ENCODE peak calls at places on chromosomes 3 and 15, in ten cellular contexts. One of them, this sample, is unnamed.

GRCh38 chr15:49987896-49988295 is 131.1 kb downstream of the ATP8B4 start:
- DNase-seq in H9: no peak
- DNase-seq in A172: no peak
- DNase-seq in dorsolateral prefrontal cortex: no peak
- DNase-seq in naive thymus-derived CD8-positive, alpha-beta T cell: no peak
- DNase-seq in stimulated activated CD4-positive, alpha-beta T cell treated with anti-CD3 and anti-CD28 coated beads, Interleukin-12 subunit alpha, Interleukin-12 subunit beta, amount 100 ng/mL, for 4 hours: no peak
- DNase-seq in endothelial cell: no peak
- DNase-seq in GDM1: no peak
- DNase-seq in foreskin melanocyte: no peak
- DNase-seq in hypothalamus: no peak
- DNase-seq in this sample: no peak

GRCh38 chr15:40398413-40398873 is 7.2 kb upstream of the IVD start:
- DNase-seq in naive thymus-derived CD8-positive, alpha-beta T cell: no peak
- DNase-seq in hypothalamus: no peak
- DNase-seq in endothelial cell: no peak
- DNase-seq in H9: no peak
- DNase-seq in stimulated activated CD4-positive, alpha-beta T cell treated with anti-CD3 and anti-CD28 coated beads, Interleukin-12 subunit alpha, Interleukin-12 subunit beta, amount 100 ng/mL, for 4 hours: no peak
- DNase-seq in dorsolateral prefrontal cortex: no peak
- DNase-seq in foreskin melanocyte: no peak
- DNase-seq in A172: no peak
- DNase-seq in GDM1: peak; percentile 81
- DNase-seq in this sample: no peak

GRCh38 chr3:40299721-40300335 is 9.7 kb upstream of the EIF1B start:
- DNase-seq in A172: peak; percentile 48
- DNase-seq in naive thymus-derived CD8-positive, alpha-beta T cell: no peak
- DNase-seq in endothelial cell: no peak
- DNase-seq in stimulated activated CD4-positive, alpha-beta T cell treated with anti-CD3 and anti-CD28 coated beads, Interleukin-12 subunit alpha, Interleukin-12 subunit beta, amount 100 ng/mL, for 4 hours: no peak
- DNase-seq in foreskin melanocyte: no peak
- DNase-seq in H9: no peak
- DNase-seq in dorsolateral prefrontal cortex: no peak
- DNase-seq in hypothalamus: no peak
- DNase-seq in GDM1: peak; percentile 62
- DNase-seq in this sample: no peak

GRCh38 chr15:78343431-78343830 is 3.3 kb downstream of the CRABP1 start:
- DNase-seq in GDM1: no peak
- DNase-seq in dorsolateral prefrontal cortex: no peak
- DNase-seq in endothelial cell: no peak
- DNase-seq in hypothalamus: no peak
- DNase-seq in naive thymus-derived CD8-positive, alpha-beta T cell: no peak
- DNase-seq in stimulated activated CD4-positive, alpha-beta T cell treated with anti-CD3 and anti-CD28 coated beads, Interleukin-12 subunit alpha, Interleukin-12 subunit beta, amount 100 ng/mL, for 4 hours: no peak
- DNase-seq in foreskin melanocyte: no peak
- DNase-seq in A172: no peak
- DNase-seq in H9: no peak
- DNase-seq in this sample: no peak

GRCh38 chr3:58952128-58952917 is 97.5 kb downstream of the CFAP20DC start:
- DNase-seq in stimulated activated CD4-positive, alpha-beta T cell treated with anti-CD3 and anti-CD28 coated beads, Interleukin-12 subunit alpha, Interleukin-12 subunit beta, amount 100 ng/mL, for 4 hours: no peak
- DNase-seq in H9: no peak
- DNase-seq in endothelial cell: no peak
- DNase-seq in dorsolateral prefrontal cortex: no peak
- DNase-seq in naive thymus-derived CD8-positive, alpha-beta T cell: no peak
- DNase-seq in A172: no peak
- DNase-seq in hypothalamus: no peak
- DNase-seq in foreskin melanocyte: no peak
- DNase-seq in GDM1: no peak
- DNase-seq in this sample: no peak

GRCh38 chr15:67149859-67150824 is 84.7 kb downstream of the SMAD3 start:
- DNase-seq in foreskin melanocyte: peak; percentile 85
- DNase-seq in dorsolateral prefrontal cortex: no peak
- DNase-seq in hypothalamus: no peak
- DNase-seq in naive thymus-derived CD8-positive, alpha-beta T cell: no peak
- DNase-seq in GDM1: no peak
- DNase-seq in stimulated activated CD4-positive, alpha-beta T cell treated with anti-CD3 and anti-CD28 coated beads, Interleukin-12 subunit alpha, Interleukin-12 subunit beta, amount 100 ng/mL, for 4 hours: peak; percentile 26
- DNase-seq in H9: peak; percentile 76
- DNase-seq in endothelial cell: peak; percentile 23
- DNase-seq in A172: peak; percentile 98
- DNase-seq in this sample: peak; percentile 84

GRCh38 chr15:74208901-74209559 is 6.4 kb upstream of the STRA6 start:
- DNase-seq in foreskin melanocyte: no peak
- DNase-seq in hypothalamus: no peak
- DNase-seq in dorsolateral prefrontal cortex: no peak
- DNase-seq in GDM1: no peak
- DNase-seq in H9: peak; percentile 78
- DNase-seq in A172: peak; percentile 95
- DNase-seq in endothelial cell: no peak
- DNase-seq in naive thymus-derived CD8-positive, alpha-beta T cell: no peak
- DNase-seq in stimulated activated CD4-positive, alpha-beta T cell treated with anti-CD3 and anti-CD28 coated beads, Interleukin-12 subunit alpha, Interleukin-12 subunit beta, amount 100 ng/mL, for 4 hours: no peak
- DNase-seq in this sample: peak; percentile 90

GRCh38 chr3:112817271-112817670 is 29.4 kb downstream of the CD200R1L start:
- DNase-seq in naive thymus-derived CD8-positive, alpha-beta T cell: no peak
- DNase-seq in A172: no peak
- DNase-seq in GDM1: no peak
- DNase-seq in hypothalamus: no peak
- DNase-seq in dorsolateral prefrontal cortex: no peak
- DNase-seq in endothelial cell: no peak
- DNase-seq in stimulated activated CD4-positive, alpha-beta T cell treated with anti-CD3 and anti-CD28 coated beads, Interleukin-12 subunit alpha, Interleukin-12 subunit beta, amount 100 ng/mL, for 4 hours: no peak
- DNase-seq in H9: no peak
- DNase-seq in foreskin melanocyte: no peak
- DNase-seq in this sample: no peak

GRCh38 chr3:141336672-141337522 is 31.4 kb upstream of the ZBTB38 start:
- DNase-seq in naive thymus-derived CD8-positive, alpha-beta T cell: no peak
- DNase-seq in foreskin melanocyte: peak; percentile 67
- DNase-seq in dorsolateral prefrontal cortex: no peak
- DNase-seq in stimulated activated CD4-positive, alpha-beta T cell treated with anti-CD3 and anti-CD28 coated beads, Interleukin-12 subunit alpha, Interleukin-12 subunit beta, amount 100 ng/mL, for 4 hours: no peak
- DNase-seq in H9: no peak
- DNase-seq in GDM1: no peak
- DNase-seq in A172: peak; percentile 91
- DNase-seq in endothelial cell: no peak
- DNase-seq in hypothalamus: no peak
- DNase-seq in this sample: peak; percentile 17

GRCh38 chr3:89488800-89489580 is 381.6 kb downstream of the EPHA3 start:
- DNase-seq in A172: no peak
- DNase-seq in endothelial cell: no peak
- DNase-seq in H9: no peak
- DNase-seq in dorsolateral prefrontal cortex: no peak
- DNase-seq in naive thymus-derived CD8-positive, alpha-beta T cell: no peak
- DNase-seq in hypothalamus: no peak
- DNase-seq in GDM1: no peak
- DNase-seq in foreskin melanocyte: no peak
- DNase-seq in stimulated activated CD4-positive, alpha-beta T cell treated with anti-CD3 and anti-CD28 coated beads, Interleukin-12 subunit alpha, Interleukin-12 subunit beta, amount 100 ng/mL, for 4 hours: no peak
- DNase-seq in this sample: no peak

GRCh38 chr3:55305714-55306485 is 181.2 kb downstream of the WNT5A start:
- DNase-seq in hypothalamus: peak; percentile 3
- DNase-seq in A172: no peak
- DNase-seq in naive thymus-derived CD8-positive, alpha-beta T cell: no peak
- DNase-seq in stimulated activated CD4-positive, alpha-beta T cell treated with anti-CD3 and anti-CD28 coated beads, Interleukin-12 subunit alpha, Interleukin-12 subunit beta, amount 100 ng/mL, for 4 hours: no peak
- DNase-seq in foreskin melanocyte: no peak
- DNase-seq in dorsolateral prefrontal cortex: peak; percentile 39
- DNase-seq in H9: no peak
- DNase-seq in endothelial cell: no peak
- DNase-seq in GDM1: no peak
- DNase-seq in this sample: no peak

GRCh38 chr3:155426524-155427230 is 133.2 kb upstream of the STRIT1 start:
- DNase-seq in dorsolateral prefrontal cortex: no peak
- DNase-seq in GDM1: no peak
- DNase-seq in stimulated activated CD4-positive, alpha-beta T cell treated with anti-CD3 and anti-CD28 coated beads, Interleukin-12 subunit alpha, Interleukin-12 subunit beta, amount 100 ng/mL, for 4 hours: no peak
- DNase-seq in H9: no peak
- DNase-seq in A172: no peak
- DNase-seq in foreskin melanocyte: no peak
- DNase-seq in endothelial cell: no peak
- DNase-seq in naive thymus-derived CD8-positive, alpha-beta T cell: no peak
- DNase-seq in hypothalamus: no peak
- DNase-seq in this sample: no peak

GRCh38 chr3:157132936-157133335 is 27.0 kb downstream of the CCNL1 start:
- DNase-seq in dorsolateral prefrontal cortex: peak; percentile 83
- DNase-seq in A172: no peak
- DNase-seq in endothelial cell: no peak
- DNase-seq in naive thymus-derived CD8-positive, alpha-beta T cell: no peak
- DNase-seq in hypothalamus: peak; percentile 82
- DNase-seq in H9: no peak
- DNase-seq in stimulated activated CD4-positive, alpha-beta T cell treated with anti-CD3 and anti-CD28 coated beads, Interleukin-12 subunit alpha, Interleukin-12 subunit beta, amount 100 ng/mL, for 4 hours: no peak
- DNase-seq in GDM1: no peak
- DNase-seq in foreskin melanocyte: no peak
- DNase-seq in this sample: no peak

GRCh38 chr3:179560791-179561190 is 1.9 kb upstream of the ACTL6A start:
- DNase-seq in stimulated activated CD4-positive, alpha-beta T cell treated with anti-CD3 and anti-CD28 coated beads, Interleukin-12 subunit alpha, Interleukin-12 subunit beta, amount 100 ng/mL, for 4 hours: no peak
- DNase-seq in A172: no peak
- DNase-seq in H9: no peak
- DNase-seq in GDM1: no peak
- DNase-seq in naive thymus-derived CD8-positive, alpha-beta T cell: no peak
- DNase-seq in foreskin melanocyte: no peak
- DNase-seq in dorsolateral prefrontal cortex: no peak
- DNase-seq in hypothalamus: no peak
- DNase-seq in endothelial cell: no peak
- DNase-seq in this sample: no peak

GRCh38 chr3:177195242-177195940 is 1.9 kb downstream of the TBL1XR1 start:
- DNase-seq in stimulated activated CD4-positive, alpha-beta T cell treated with anti-CD3 and anti-CD28 coated beads, Interleukin-12 subunit alpha, Interleukin-12 subunit beta, amount 100 ng/mL, for 4 hours: no peak
- DNase-seq in naive thymus-derived CD8-positive, alpha-beta T cell: no peak
- DNase-seq in hypothalamus: no peak
- DNase-seq in foreskin melanocyte: no peak
- DNase-seq in dorsolateral prefrontal cortex: no peak
- DNase-seq in H9: no peak
- DNase-seq in endothelial cell: no peak
- DNase-seq in GDM1: no peak
- DNase-seq in A172: peak; percentile 9
- DNase-seq in this sample: peak; percentile 39

GRCh38 chr15:80597081-80597480 is 98.0 kb upstream of the ABHD17C start:
- DNase-seq in A172: no peak
- DNase-seq in dorsolateral prefrontal cortex: no peak
- DNase-seq in endothelial cell: no peak
- DNase-seq in H9: no peak
- DNase-seq in hypothalamus: no peak
- DNase-seq in naive thymus-derived CD8-positive, alpha-beta T cell: no peak
- DNase-seq in GDM1: no peak
- DNase-seq in foreskin melanocyte: no peak
- DNase-seq in stimulated activated CD4-positive, alpha-beta T cell treated with anti-CD3 and anti-CD28 coated beads, Interleukin-12 subunit alpha, Interleukin-12 subunit beta, amount 100 ng/mL, for 4 hours: no peak
- DNase-seq in this sample: no peak

GRCh38 chr3:187211532-187212274 is 14.4 kb downstream of the RTP1 start:
- DNase-seq in endothelial cell: no peak
- DNase-seq in H9: no peak
- DNase-seq in stimulated activated CD4-positive, alpha-beta T cell treated with anti-CD3 and anti-CD28 coated beads, Interleukin-12 subunit alpha, Interleukin-12 subunit beta, amount 100 ng/mL, for 4 hours: no peak
- DNase-seq in foreskin melanocyte: no peak
- DNase-seq in dorsolateral prefrontal cortex: no peak
- DNase-seq in A172: peak; percentile 68
- DNase-seq in naive thymus-derived CD8-positive, alpha-beta T cell: no peak
- DNase-seq in hypothalamus: no peak
- DNase-seq in GDM1: no peak
- DNase-seq in this sample: peak; percentile 11

GRCh38 chr3:47411696-47412452 is 31.1 kb downstream of the PTPN23 start:
- DNase-seq in endothelial cell: no peak
- DNase-seq in dorsolateral prefrontal cortex: no peak
- DNase-seq in naive thymus-derived CD8-positive, alpha-beta T cell: no peak
- DNase-seq in GDM1: no peak
- DNase-seq in stimulated activated CD4-positive, alpha-beta T cell treated with anti-CD3 and anti-CD28 coated beads, Interleukin-12 subunit alpha, Interleukin-12 subunit beta, amount 100 ng/mL, for 4 hours: no peak
- DNase-seq in foreskin melanocyte: no peak
- DNase-seq in H9: no peak
- DNase-seq in A172: no peak
- DNase-seq in hypothalamus: no peak
- DNase-seq in this sample: no peak

GRCh38 chr3:13016083-13016725 is 57.0 kb downstream of the IQSEC1 start:
- DNase-seq in hypothalamus: peak; percentile 34
- DNase-seq in H9: no peak
- DNase-seq in GDM1: peak; percentile 38
- DNase-seq in endothelial cell: no peak
- DNase-seq in dorsolateral prefrontal cortex: peak; percentile 33
- DNase-seq in foreskin melanocyte: no peak
- DNase-seq in stimulated activated CD4-positive, alpha-beta T cell treated with anti-CD3 and anti-CD28 coated beads, Interleukin-12 subunit alpha, Interleukin-12 subunit beta, amount 100 ng/mL, for 4 hours: no peak
- DNase-seq in A172: peak; percentile 52
- DNase-seq in naive thymus-derived CD8-positive, alpha-beta T cell: peak; percentile 42
- DNase-seq in this sample: no peak

GRCh38 chr3:151264611-151265010 is 13.7 kb downstream of the P2RY14 start:
- DNase-seq in endothelial cell: no peak
- DNase-seq in H9: no peak
- DNase-seq in stimulated activated CD4-positive, alpha-beta T cell treated with anti-CD3 and anti-CD28 coated beads, Interleukin-12 subunit alpha, Interleukin-12 subunit beta, amount 100 ng/mL, for 4 hours: no peak
- DNase-seq in naive thymus-derived CD8-positive, alpha-beta T cell: no peak
- DNase-seq in foreskin melanocyte: no peak
- DNase-seq in hypothalamus: no peak
- DNase-seq in GDM1: no peak
- DNase-seq in dorsolateral prefrontal cortex: no peak
- DNase-seq in A172: no peak
- DNase-seq in this sample: no peak

GRCh38 chr3:12135029-12135634 is 23.6 kb downstream of the TIMP4 start:
- DNase-seq in stimulated activated CD4-positive, alpha-beta T cell treated with anti-CD3 and anti-CD28 coated beads, Interleukin-12 subunit alpha, Interleukin-12 subunit beta, amount 100 ng/mL, for 4 hours: peak; percentile 65
- DNase-seq in endothelial cell: peak; percentile 73
- DNase-seq in A172: peak; percentile 61
- DNase-seq in foreskin melanocyte: peak; percentile 39
- DNase-seq in naive thymus-derived CD8-positive, alpha-beta T cell: peak; percentile 55
- DNase-seq in GDM1: peak; percentile 16
- DNase-seq in dorsolateral prefrontal cortex: peak; percentile 82
- DNase-seq in hypothalamus: peak; percentile 38
- DNase-seq in H9: peak; percentile 76
- DNase-seq in this sample: peak; percentile 64

GRCh38 chr15:40768492-40769309 is 1.1 kb upstream of the C15orf62 start:
- DNase-seq in H9: no peak
- DNase-seq in A172: no peak
- DNase-seq in dorsolateral prefrontal cortex: no peak
- DNase-seq in GDM1: no peak
- DNase-seq in hypothalamus: no peak
- DNase-seq in naive thymus-derived CD8-positive, alpha-beta T cell: no peak
- DNase-seq in stimulated activated CD4-positive, alpha-beta T cell treated with anti-CD3 and anti-CD28 coated beads, Interleukin-12 subunit alpha, Interleukin-12 subunit beta, amount 100 ng/mL, for 4 hours: no peak
- DNase-seq in endothelial cell: no peak
- DNase-seq in foreskin melanocyte: no peak
- DNase-seq in this sample: no peak

GRCh38 chr3:114393367-114394072 is 99.7 kb downstream of the TIGIT start:
- DNase-seq in GDM1: no peak
- DNase-seq in hypothalamus: no peak
- DNase-seq in A172: no peak
- DNase-seq in naive thymus-derived CD8-positive, alpha-beta T cell: no peak
- DNase-seq in H9: no peak
- DNase-seq in foreskin melanocyte: no peak
- DNase-seq in dorsolateral prefrontal cortex: no peak
- DNase-seq in stimulated activated CD4-positive, alpha-beta T cell treated with anti-CD3 and anti-CD28 coated beads, Interleukin-12 subunit alpha, Interleukin-12 subunit beta, amount 100 ng/mL, for 4 hours: no peak
- DNase-seq in endothelial cell: no peak
- DNase-seq in this sample: no peak

GRCh38 chr3:136703429-136703828 is 48.7 kb downstream of the STAG1 start:
- DNase-seq in stimulated activated CD4-positive, alpha-beta T cell treated with anti-CD3 and anti-CD28 coated beads, Interleukin-12 subunit alpha, Interleukin-12 subunit beta, amount 100 ng/mL, for 4 hours: no peak
- DNase-seq in foreskin melanocyte: no peak
- DNase-seq in H9: no peak
- DNase-seq in dorsolateral prefrontal cortex: no peak
- DNase-seq in endothelial cell: no peak
- DNase-seq in naive thymus-derived CD8-positive, alpha-beta T cell: no peak
- DNase-seq in A172: peak; percentile 57
- DNase-seq in GDM1: no peak
- DNase-seq in hypothalamus: no peak
- DNase-seq in this sample: no peak

GRCh38 chr3:49966233-49966942 is 26.4 kb downstream of the RBM6 start:
- DNase-seq in naive thymus-derived CD8-positive, alpha-beta T cell: no peak
- DNase-seq in dorsolateral prefrontal cortex: no peak
- DNase-seq in foreskin melanocyte: no peak
- DNase-seq in hypothalamus: no peak
- DNase-seq in endothelial cell: no peak
- DNase-seq in stimulated activated CD4-positive, alpha-beta T cell treated with anti-CD3 and anti-CD28 coated beads, Interleukin-12 subunit alpha, Interleukin-12 subunit beta, amount 100 ng/mL, for 4 hours: no peak
- DNase-seq in H9: no peak
- DNase-seq in GDM1: no peak
- DNase-seq in A172: no peak
- DNase-seq in this sample: no peak

GRCh38 chr3:123090700-123091585 is 24.1 kb downstream of the PDIA5 start:
- DNase-seq in endothelial cell: no peak
- DNase-seq in dorsolateral prefrontal cortex: no peak
- DNase-seq in GDM1: no peak
- DNase-seq in stimulated activated CD4-positive, alpha-beta T cell treated with anti-CD3 and anti-CD28 coated beads, Interleukin-12 subunit alpha, Interleukin-12 subunit beta, amount 100 ng/mL, for 4 hours: no peak
- DNase-seq in A172: peak; percentile 31
- DNase-seq in H9: no peak
- DNase-seq in foreskin melanocyte: no peak
- DNase-seq in hypothalamus: no peak
- DNase-seq in naive thymus-derived CD8-positive, alpha-beta T cell: no peak
- DNase-seq in this sample: peak; percentile 85

GRCh38 chr15:98866503-98866902 is 141.1 kb downstream of the PGPEP1L start:
- DNase-seq in endothelial cell: no peak
- DNase-seq in H9: no peak
- DNase-seq in hypothalamus: no peak
- DNase-seq in GDM1: no peak
- DNase-seq in A172: peak; percentile 81
- DNase-seq in stimulated activated CD4-positive, alpha-beta T cell treated with anti-CD3 and anti-CD28 coated beads, Interleukin-12 subunit alpha, Interleukin-12 subunit beta, amount 100 ng/mL, for 4 hours: no peak
- DNase-seq in dorsolateral prefrontal cortex: no peak
- DNase-seq in naive thymus-derived CD8-positive, alpha-beta T cell: no peak
- DNase-seq in foreskin melanocyte: peak; percentile 81
- DNase-seq in this sample: no peak

GRCh38 chr15:23055316-23055715 is 15.9 kb upstream of the TUBGCP5 start:
- DNase-seq in endothelial cell: no peak
- DNase-seq in A172: no peak
- DNase-seq in hypothalamus: no peak
- DNase-seq in stimulated activated CD4-positive, alpha-beta T cell treated with anti-CD3 and anti-CD28 coated beads, Interleukin-12 subunit alpha, Interleukin-12 subunit beta, amount 100 ng/mL, for 4 hours: no peak
- DNase-seq in GDM1: no peak
- DNase-seq in H9: no peak
- DNase-seq in foreskin melanocyte: no peak
- DNase-seq in dorsolateral prefrontal cortex: no peak
- DNase-seq in naive thymus-derived CD8-positive, alpha-beta T cell: no peak
- DNase-seq in this sample: no peak